ENCODE peak calls at places on chromosomes 7 and 10, in eight cellular contexts. V is astrocyte, C is AG04450, O is CD14-positive monocyte, I is prostate gland, G is kidney epithelial cell, F is Peyer's patch, S is spleen. N is an unnamed sample.

GRCh38 chr7:149562602-149563001 is 65.0 kb upstream of the ZNF746 start:
- DNase-seq in G (no peak), S (no peak), F (no peak), O (no peak), I (no peak), V (peak; percentile 64), C (peak; percentile 10), N (no peak)

GRCh38 chr10:115628616-115629015 is 535.5 kb downstream of the ATRNL1 start:
- DNase-seq in V (no peak), G (no peak), O (no peak), I (no peak), F (no peak), C (no peak), S (no peak), N (no peak)

GRCh38 chr10:62870866-62871265 is 54.7 kb upstream of the EGR2 start:
- DNase-seq in O (no peak), S (no peak), G (no peak), F (no peak), V (no peak), I (no peak), C (no peak), N (no peak)

GRCh38 chr7:108299251-108300014 is 156.8 kb downstream of the NRCAM start:
- DNase-seq in V (peak; percentile 82), I (no peak), G (peak; percentile 29), S (no peak), C (no peak), F (no peak), O (no peak), N (no peak)

GRCh38 chr7:76281006-76281705 is 21.3 kb upstream of the HSPB1 start:
- DNase-seq in C (no peak), G (no peak), S (no peak), V (no peak), F (no peak), I (no peak), O (no peak), N (no peak)

GRCh38 chr7:2172311-2173183 is 60.2 kb downstream of the MAD1L1 start:
- DNase-seq in G (no peak), O (no peak), F (no peak), I (peak; percentile 90), C (peak; percentile 95), S (no peak), V (peak; percentile 84), N (no peak)

GRCh38 chr7:101804642-101805401 is 12.6 kb upstream of the CUX1 start:
- DNase-seq in G (no peak), C (no peak), F (no peak), O (no peak), I (no peak), S (peak; percentile 41), V (peak; percentile 24), N (no peak)

GRCh38 chr10:104349623-104350142 is 4.0 kb upstream of the CFAP58 start:
- DNase-seq in O (peak; percentile 73), I (peak; percentile 55), C (no peak), S (no peak), V (peak; percentile 61), G (no peak), F (peak; percentile 56), N (no peak)

GRCh38 chr10:108782411-108782810 is 1140.9 kb downstream of the XPNPEP1 start:
- DNase-seq in F (no peak), S (no peak), C (no peak), I (no peak), V (peak; percentile 43), O (no peak), G (no peak), N (no peak)

GRCh38 chr10:9097991-9098306 is 1043.5 kb downstream of the GATA3 start:
- DNase-seq in G (no peak), S (no peak), V (no peak), C (no peak), F (no peak), O (no peak), I (no peak), N (no peak)

GRCh38 chr10:61140765-61141392 is 196.9 kb upstream of the RHOBTB1 start:
- DNase-seq in G (no peak), C (peak; percentile 51), O (no peak), V (peak; percentile 53), S (no peak), I (peak; percentile 58), F (no peak), N (peak; percentile 21)

GRCh38 chr7:134599371-134599770 is 47.3 kb upstream of the BPGM start:
- DNase-seq in S (no peak), G (no peak), V (no peak), O (no peak), I (no peak), F (no peak), C (no peak), N (no peak)

GRCh38 chr7:48262606-48263005 is 91.3 kb downstream of the ABCA13 start:
- DNase-seq in G (no peak), I (no peak), V (no peak), O (no peak), F (no peak), C (no peak), S (no peak), N (no peak)

GRCh38 chr7:29865526-29865925 is 59.2 kb downstream of the WIPF3 start:
- DNase-seq in C (no peak), G (peak; percentile 18), S (no peak), V (peak; percentile 84), F (no peak), O (no peak), I (no peak), N (no peak)

GRCh38 chr7:28957822-28958234 is 302 bp downstream of the TRIL start:
- DNase-seq in C (no peak), S (peak; percentile 76), V (no peak), I (peak; percentile 8), G (no peak), O (no peak), F (no peak), N (peak; percentile 18)

GRCh38 chr7:13639416-13639815 is 350.1 kb downstream of the ETV1 start:
- DNase-seq in G (no peak), S (no peak), V (no peak), F (no peak), C (no peak), I (no peak), O (no peak), N (no peak)

GRCh38 chr10:22849077-22849810 is 78.6 kb upstream of the ARMC3 start:
- DNase-seq in S (peak; percentile 81), V (peak; percentile 38), C (no peak), I (peak; percentile 74), G (no peak), F (peak; percentile 77), O (no peak), N (no peak)

GRCh38 chr10:91694170-91694794 is 61.4 kb upstream of the PPP1R3C start:
- DNase-seq in I (no peak), G (no peak), F (no peak), S (no peak), O (no peak), V (no peak), C (no peak), N (peak; percentile 24)

GRCh38 chr10:107487284-107487683 is 322.8 kb upstream of the SORCS1 start:
- DNase-seq in O (no peak), G (no peak), F (no peak), V (no peak), C (no peak), I (no peak), S (no peak), N (no peak)

DNA sequence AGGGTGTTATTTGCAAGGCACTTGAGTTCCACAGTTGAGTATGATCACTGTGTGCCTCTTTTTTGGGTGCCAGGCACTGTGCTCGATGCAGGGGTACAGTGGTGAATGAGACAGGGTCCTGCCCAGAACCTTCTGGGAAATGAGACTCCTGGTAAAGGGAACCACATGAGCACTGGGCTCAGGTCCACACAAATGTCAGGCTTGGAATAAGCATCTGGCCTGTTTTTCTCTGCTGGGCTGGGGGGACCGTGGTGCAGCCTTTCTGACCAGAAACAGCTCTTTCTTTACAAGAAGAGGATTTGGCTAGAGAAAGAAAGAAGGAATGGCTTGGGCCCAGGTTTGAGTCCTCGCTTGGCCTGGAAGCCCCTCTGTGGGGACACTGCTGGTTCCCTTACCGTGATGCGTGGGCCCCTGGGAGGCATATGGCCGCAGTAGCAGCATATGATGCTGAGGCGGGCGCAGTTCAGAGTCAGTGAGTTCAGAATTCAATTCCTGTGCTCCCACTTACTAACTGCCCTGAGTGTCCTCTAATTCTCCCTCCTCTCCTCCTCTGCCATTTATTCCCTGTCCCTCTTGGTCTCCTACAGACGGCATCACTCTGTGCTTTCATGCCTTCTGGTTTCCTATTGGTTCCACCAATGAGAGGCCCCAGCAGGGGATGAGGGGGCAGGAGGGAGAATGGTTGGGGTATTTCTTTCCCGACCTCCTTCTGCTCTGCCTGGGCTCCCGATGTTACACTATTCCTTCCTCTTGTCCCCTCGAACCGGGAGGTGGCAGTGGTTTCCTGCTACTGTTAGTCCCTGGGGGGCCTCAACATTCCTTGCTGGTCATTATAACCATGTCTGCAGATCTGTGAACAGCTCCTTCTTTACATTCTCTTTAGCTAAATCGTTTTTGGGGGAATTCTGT is 9.6 kb upstream of the KCP start:
- DNase-seq in C (no peak), I (no peak), S (peak; percentile 53), O (peak; percentile 16), F (peak; percentile 30), V (no peak), G (no peak), N (no peak)
- TF ChIP-seq CTCF in C (no peak), I (no peak), S (no peak), O (no peak), F (no peak), V (no peak), G (no peak), N (no peak)

DNA sequence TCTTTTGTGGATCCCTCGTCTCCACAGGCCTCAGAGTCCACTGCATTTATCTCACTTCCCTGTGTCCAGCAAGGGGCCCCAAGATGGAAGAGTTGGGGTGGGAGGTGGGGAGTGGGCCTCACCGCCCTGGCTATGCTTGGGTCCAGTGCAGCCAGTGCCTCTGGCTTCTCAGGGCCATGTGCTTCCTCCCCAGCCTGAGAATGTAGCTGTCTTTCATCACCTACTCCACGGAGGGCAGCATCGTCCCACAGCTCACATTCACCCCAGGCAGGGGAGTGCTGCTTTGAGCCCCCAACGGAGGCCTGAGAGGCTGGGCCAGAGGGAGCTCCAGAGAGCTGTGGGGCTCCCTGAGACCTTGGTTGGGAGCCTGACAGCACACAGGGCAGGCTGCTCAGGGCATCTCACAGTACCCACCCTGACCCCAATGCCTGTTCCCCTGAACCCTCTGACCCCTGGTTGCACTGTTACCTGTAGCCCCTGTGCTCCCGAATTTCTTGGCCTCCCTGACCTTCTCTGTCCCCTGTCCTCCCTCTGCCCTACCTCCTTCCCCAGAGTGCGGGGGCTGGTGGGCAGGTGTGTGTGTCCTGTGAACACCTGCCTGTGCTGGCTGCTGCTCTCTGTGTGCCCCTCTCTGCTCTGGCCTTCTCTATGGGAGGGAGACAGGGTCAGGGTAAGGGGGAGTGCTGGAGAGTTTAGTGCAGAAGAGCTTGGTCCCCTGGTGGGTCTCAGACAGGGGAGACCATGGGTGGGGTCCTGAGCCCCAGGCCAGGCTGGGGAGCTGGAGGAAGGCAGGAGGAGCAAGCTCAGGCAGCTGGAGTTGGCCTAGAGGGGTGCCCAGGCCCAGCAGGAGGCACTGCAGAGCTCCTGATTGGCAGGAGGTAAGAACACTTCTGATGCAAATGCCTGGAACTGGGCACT is 19.6 kb upstream of the ZNF488 start:
- DNase-seq in S (peak; percentile 61), G (no peak), V (no peak), F (no peak), C (no peak), O (no peak), I (no peak), N (no peak)
- TF ChIP-seq CTCF in S (no peak), G (peak; percentile 19), V (no peak), F (no peak), C (no peak), O (no peak), I (no peak), N (no peak)

GRCh38 chr10:3924344-3924743 is 139.3 kb upstream of the KLF6 start:
- DNase-seq in S (no peak), O (no peak), F (no peak), V (peak; percentile 93), I (no peak), G (peak; percentile 93), C (peak; percentile 24), N (peak; percentile 20)
- TF ChIP-seq CTCF in S (no peak), O (no peak), F (no peak), V (no peak), I (no peak), G (no peak), C (no peak), N (no peak)

GRCh38 chr7:42691030-42691639 is 220.7 kb downstream of the C7orf25 start:
- DNase-seq in O (no peak), C (no peak), I (peak; percentile 21), F (no peak), V (peak; percentile 31), G (peak; percentile 19), S (no peak), N (peak; percentile 58)
- TF ChIP-seq CTCF in O (no peak), C (peak; percentile 60), I (peak; percentile 32), F (peak; percentile 24), V (peak; percentile 71), G (peak; percentile 58), S (peak; percentile 28), N (peak; percentile 61)